ENCODE peak calls at places on chromosomes 3 and 15, in nine cellular contexts. A is lower lobe of right lung; N is transverse colon; Q is AG04450; O is mammary epithelial cell; Z is CD8-positive, alpha-beta T cell; J is cardiac muscle cell; F is endothelial cell of umbilical vein; I is body of pancreas. D is an unnamed sample. For H3K27me3, the result is how much of the 10 kb centered on the place peaks cover.

GRCh38 chr15:73897441-73898261 is 24.3 kb downstream of the TBC1D21 start:
- DNase-seq in A (peak), N (peak), Q (peak), O (peak), Z (peak), J (peak), F (peak), I (peak), D (peak)

GRCh38 chr3:48446425-48447193 is at the start of gene ATRIP:
- DNase-seq in A (peak), N (peak), Q (no peak), O (peak), Z (peak), J (peak), F (peak), I (peak), D (peak)

GRCh38 chr3:2099028-2099671 is 484 bp downstream of the CNTN4 start:
- DNase-seq in A (peak), N (peak), Q (no peak), O (no peak), Z (no peak), J (no peak), F (no peak), I (peak), D (no peak)

GRCh38 chr15:74889390-74889881 is 406 bp upstream of the MPI start:
- DNase-seq in A (peak), N (peak), Q (no peak), O (no peak), Z (no peak), J (peak), F (no peak), I (peak), D (no peak)

GRCh38 chr3:48952510-48953118 is 34.0 kb downstream of the ARIH2 start:
- DNase-seq in A (peak), N (peak), Q (no peak), O (peak), Z (peak), J (peak), F (peak), I (peak), D (peak)

GRCh38 chr3:84601303-84601702 is 357.5 kb upstream of the CADM2 start:
- DNase-seq in A (no peak), N (no peak), Q (no peak), O (no peak), Z (no peak), J (no peak), F (no peak), I (no peak), D (no peak)

GRCh38 chr3:38582941-38583645 is 66.4 kb downstream of the SCN5A start:
- DNase-seq in A (peak), N (peak), Q (no peak), O (no peak), Z (no peak), J (no peak), F (no peak), I (no peak), D (no peak)

GRCh38 chr3:28745904-28746617 is 397.4 kb upstream of the AZI2 start:
- DNase-seq in A (no peak), N (no peak), Q (no peak), O (no peak), Z (no peak), J (peak), F (peak), I (no peak), D (no peak)

GRCh38 chr3:33439421-33440327 is 531 bp downstream of the UBP1 start:
- DNase-seq in A (peak), N (peak), Q (no peak), O (peak), Z (peak), J (peak), F (peak), I (peak), D (peak)
- TF ChIP-seq CTCF in A (peak), N (no peak), Q (peak), O (peak), Z (no peak), J (peak), F (no peak), I (peak), D (no peak)

DNA sequence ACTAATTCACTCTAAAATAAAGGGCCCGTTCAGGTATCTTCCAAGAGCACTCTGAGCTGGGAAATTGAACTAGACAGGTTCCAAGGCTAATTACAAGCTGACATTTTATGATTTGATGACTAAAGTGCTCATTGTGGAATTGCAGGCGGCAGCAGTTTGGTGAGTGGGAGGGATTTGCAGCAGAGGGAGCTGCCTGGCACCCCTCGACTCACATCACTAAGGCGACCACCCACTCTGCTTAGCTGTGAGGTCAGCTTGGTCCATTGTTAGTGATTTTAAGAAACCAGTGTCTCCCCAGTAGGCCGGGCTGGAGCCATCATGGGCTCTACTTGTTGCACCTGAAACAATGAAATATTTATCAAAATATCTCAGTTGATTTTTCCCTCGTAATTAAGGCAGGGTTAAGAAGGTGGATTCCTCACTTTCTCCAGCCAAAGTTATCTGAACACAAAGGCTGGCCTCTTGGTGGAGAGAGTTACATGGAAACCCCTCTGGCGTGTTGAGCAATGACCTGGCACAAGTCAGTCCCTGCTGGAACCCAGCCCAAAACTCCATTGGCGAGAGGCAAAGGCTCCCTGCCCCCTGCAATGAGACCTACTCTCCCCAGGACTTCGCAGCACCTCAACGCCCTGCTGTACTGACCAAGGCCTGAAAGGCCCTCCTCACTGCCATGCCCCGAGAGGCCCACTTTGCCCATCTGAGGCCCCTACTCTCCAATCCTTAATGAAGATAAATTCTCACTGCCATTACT is 65.0 kb upstream of the ATP2B2 start:
- DNase-seq in A (no peak), N (no peak), Q (no peak), O (no peak), Z (no peak), J (peak), F (no peak), I (peak), D (no peak)
- H3K27me3 ChIP-seq in A (under half), N (under half), Q (under half), O (under half), Z (under half), J (under half), F (under half), I (under half), D (under half)

GRCh38 chr3:82496890-82497560 is 735.6 kb upstream of the GBE1 start:
- DNase-seq in A (no peak), N (no peak), Q (no peak), O (peak), Z (no peak), J (no peak), F (no peak), I (peak), D (no peak)
- TF ChIP-seq CTCF in A (no peak), N (no peak), Q (no peak), O (peak), Z (no peak), J (no peak), F (no peak), I (peak), D (no peak)

DNA sequence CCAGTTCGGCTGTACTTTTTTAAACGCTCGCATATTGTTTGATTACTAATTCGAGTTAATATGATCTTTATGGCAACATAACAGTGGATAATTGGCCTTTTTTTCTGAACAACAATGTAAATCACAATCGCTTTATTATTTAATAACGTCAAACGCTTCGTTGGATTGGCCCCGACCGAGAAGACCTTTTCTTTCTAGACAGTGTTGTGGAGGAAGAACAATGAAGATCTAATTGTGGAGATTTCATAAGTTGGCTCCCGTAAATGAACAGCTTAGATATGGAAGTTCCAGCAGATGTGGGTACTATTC is 12.7 kb downstream of the SOX2 start:
- DNase-seq in A (no peak), N (no peak), Q (no peak), O (no peak), Z (no peak), J (no peak), F (no peak), I (no peak), D (no peak)
- H3K27me3 ChIP-seq in A (half or more), N (half or more), Q (half or more), O (half or more), Z (half or more), J (half or more), F (under half), I (half or more), D (half or more)

GRCh38 chr3:189496375-189497138 is 134.6 kb upstream of the TP63 start:
- DNase-seq in A (no peak), N (no peak), Q (no peak), O (no peak), Z (no peak), J (no peak), F (no peak), I (no peak), D (no peak)
- TF ChIP-seq CTCF in A (no peak), N (no peak), Q (no peak), O (no peak), Z (no peak), J (no peak), F (no peak), I (no peak), D (no peak)

GRCh38 chr3:149587383-149587782 is 70.4 kb downstream of the WWTR1 start:
- DNase-seq in A (no peak), N (no peak), Q (no peak), O (no peak), Z (no peak), J (no peak), F (peak), I (no peak), D (no peak)
- H3K27me3 ChIP-seq in A (under half), N (under half), Q (under half), O (under half), Z (under half), J (under half), F (under half), I (under half), D (under half)

DNA sequence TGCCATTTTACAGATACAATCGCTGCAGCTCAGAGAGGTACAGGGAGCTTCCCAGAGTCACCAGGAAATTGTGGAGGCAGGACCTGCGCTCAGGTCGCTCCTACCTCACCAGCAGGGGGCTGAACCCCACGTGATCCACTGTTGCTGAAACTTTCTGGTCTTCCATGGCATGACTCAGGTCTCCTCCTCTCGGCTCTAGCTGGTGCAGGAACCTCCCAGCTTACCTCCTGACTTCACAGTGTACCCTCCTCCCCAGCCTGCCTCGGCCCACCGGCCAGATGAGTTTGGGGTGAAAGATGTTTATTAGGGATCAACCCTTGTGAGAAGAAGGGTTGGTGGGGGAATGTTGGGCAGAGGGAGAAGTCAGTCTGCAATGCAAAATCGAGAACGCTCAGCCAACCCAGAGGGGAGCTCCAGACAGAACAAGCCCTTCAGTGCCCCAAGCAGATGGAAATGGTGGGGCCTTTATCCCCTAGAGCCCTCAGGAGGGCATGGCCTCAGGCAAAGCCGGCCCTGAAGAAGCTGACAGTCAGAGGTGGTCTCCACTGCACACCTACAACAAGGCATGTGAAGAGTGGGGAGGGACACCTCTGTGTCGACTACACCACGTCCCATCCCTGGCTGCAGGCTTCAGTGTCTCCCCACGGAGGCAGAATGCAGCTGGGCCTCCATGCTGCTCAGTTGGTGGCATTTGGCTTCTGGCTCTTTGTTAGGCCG is 118.6 kb upstream of the PRR20G start:
- DNase-seq in A (no peak), N (peak), Q (no peak), O (peak), Z (no peak), J (peak), F (no peak), I (no peak), D (no peak)
- TF ChIP-seq CTCF in A (no peak), N (peak), Q (no peak), O (peak), Z (no peak), J (peak), F (peak), I (no peak), D (no peak)

D was measured in CD4-positive, alpha-beta T cell.